ENCODE peak calls at places on chromosomes 13 and 19, in four cellular contexts. F, V, R and I are unnamed samples.

GRCh38 chr13:32037471-32037870 is 5.9 kb downstream of the FRY start:
- DNase-seq in F (no peak), V (no peak), R (no peak), I (no peak)

GRCh38 chr19:46904114-46905060 is 43.6 kb downstream of the ARHGAP35 start:
- DNase-seq in F (no peak), V (no peak), R (peak; percentile 63), I (no peak)

GRCh38 chr13:98959775-98960325 is 18.0 kb downstream of the DOCK9 start:
- DNase-seq in F (no peak), V (no peak), R (no peak), I (no peak)

GRCh38 chr13:67156718-67157049 is 73.5 kb downstream of the PCDH9 start:
- DNase-seq in F (no peak), V (no peak), R (no peak), I (no peak)

GRCh38 chr19:55358943-55359908 is 3.8 kb downstream of the GARIN5B start:
- DNase-seq in F (no peak), V (no peak), R (no peak), I (no peak)

GRCh38 chr13:109131698-109132257 is 502.4 kb downstream of the MYO16 start:
- DNase-seq in F (no peak), V (no peak), R (no peak), I (no peak)

GRCh38 chr19:49920624-49921363 is 8.2 kb upstream of the ATF5 start:
- DNase-seq in F (no peak), V (no peak), R (no peak), I (no peak)

GRCh38 chr13:88068316-88068715 is 397.1 kb downstream of the SLITRK5 start:
- DNase-seq in F (no peak), V (no peak), R (no peak), I (no peak)

GRCh38 chr19:39350156-39350555 is 7.9 kb downstream of the SAMD4B start:
- DNase-seq in F (no peak), V (no peak), R (no peak), I (no peak)

GRCh38 chr19:7428651-7429113 is 60.2 kb downstream of the PEX11G start:
- DNase-seq in F (no peak), V (no peak), R (no peak), I (no peak)

GRCh38 chr19:1318678-1319471 is 33.2 kb downstream of the EFNA2 start:
- DNase-seq in F (no peak), V (no peak), R (no peak), I (no peak)

GRCh38 chr19:6593651-6594416 is 2.9 kb upstream of the CD70 start:
- DNase-seq in F (no peak), V (no peak), R (peak; percentile 23), I (no peak)

GRCh38 chr13:110912651-110913051 is 2.2 kb downstream of the ANKRD10 start:
- DNase-seq in F (no peak), V (no peak), R (peak; percentile 82), I (no peak)

GRCh38 chr13:44436589-44437337 is 63.1 kb downstream of the SERP2 start:
- DNase-seq in F (peak; percentile 85), V (peak; percentile 89), R (peak; percentile 93), I (peak; percentile 50)

GRCh38 chr13:66076417-66076816 is 1153.7 kb downstream of the PCDH9 start:
- DNase-seq in F (no peak), V (no peak), R (peak; percentile 66), I (no peak)

GRCh38 chr19:7152568-7152967 is 83.1 kb downstream of the ZNF557 start:
- DNase-seq in F (no peak), V (no peak), R (no peak), I (no peak)

GRCh38 chr13:60261432-60262351 is 98.0 kb upstream of the DIAPH3 start:
- DNase-seq in F (no peak), V (peak; percentile 21), R (no peak), I (no peak)

GRCh38 chr19:10762656-10763055 is 44.8 kb downstream of the DNM2 start:
- DNase-seq in F (no peak), V (no peak), R (no peak), I (no peak)

GRCh38 chr19:48069435-48069834 is 25.6 kb upstream of the CABP5 start:
- DNase-seq in F (no peak), V (no peak), R (no peak), I (no peak)

GRCh38 chr13:46197299-46197975 is 14.3 kb upstream of the LRRC63 start:
- DNase-seq in F (no peak), V (no peak), R (peak; percentile 70), I (no peak)

GRCh38 chr19:46115396-46116109 is 8.9 kb downstream of the IGFL3 start:
- DNase-seq in F (no peak), V (no peak), R (peak; percentile 79), I (no peak)